ENCODE peak calls at places on chromosomes 3 and 15, in six cellular contexts. R is adrenal gland, K is stomach, T is IMR-90, Z is ovary, J is heart left ventricle. O is an unnamed sample.

GRCh38 chr3:55818485-55818884 is 331.4 kb upstream of the WNT5A start:
- DNase-seq in R (no peak), K (no peak), T (peak), Z (no peak), J (no peak), O (no peak)

GRCh38 chr15:58433597-58434333 is 2.0 kb downstream of the LIPC start:
- DNase-seq in R (peak), K (no peak), T (no peak), Z (no peak), J (no peak), O (no peak)

GRCh38 chr3:126419151-126419703 is 24.5 kb downstream of the CFAP100 start:
- DNase-seq in R (peak), K (peak), T (no peak), Z (no peak), J (no peak), O (no peak)

GRCh38 chr15:74340139-74340538 is 27.3 kb downstream of the CYP11A1 start:
- DNase-seq in R (peak), K (no peak), T (no peak), Z (no peak), J (no peak), O (no peak)

GRCh38 chr15:36612063-36612788 is 32.8 kb downstream of the CDIN1 start:
- DNase-seq in R (no peak), K (no peak), T (peak), Z (no peak), J (no peak), O (peak)

GRCh38 chr15:57218826-57219576 is 157.3 kb upstream of the CGNL1 start:
- DNase-seq in R (no peak), K (no peak), T (peak), Z (no peak), J (no peak), O (no peak)

GRCh38 chr3:12393894-12394293 is 90.4 kb upstream of the TSEN2 start:
- DNase-seq in R (no peak), K (no peak), T (peak), Z (no peak), J (no peak), O (no peak)

GRCh38 chr3:194322701-194323174 is 28.4 kb downstream of the CPN2 start:
- DNase-seq in R (no peak), K (peak), T (peak), Z (no peak), J (no peak), O (peak)

GRCh38 chr3:188255190-188255589 is 101.2 kb downstream of the LPP start:
- DNase-seq in R (no peak), K (no peak), T (no peak), Z (no peak), J (no peak), O (no peak)

GRCh38 chr3:140128217-140129137 is 193.5 kb downstream of the CLSTN2 start:
- DNase-seq in R (peak), K (peak), T (peak), Z (no peak), J (peak), O (peak)

GRCh38 chr3:11810276-11810675 is 36.4 kb downstream of the TAMM41 start:
- DNase-seq in R (no peak), K (no peak), T (peak), Z (no peak), J (no peak), O (no peak)

GRCh38 chr15:62455441-62455921 is 290.4 kb upstream of the C2CD4B start:
- DNase-seq in R (no peak), K (no peak), T (peak), Z (no peak), J (peak), O (peak)

GRCh38 chr3:10600159-10601125 is 95.1 kb upstream of the ATP2B2 start:
- DNase-seq in R (no peak), K (no peak), T (no peak), Z (no peak), J (no peak), O (peak)

GRCh38 chr3:188926741-188927650 is 244.8 kb upstream of the TPRG1 start:
- DNase-seq in R (no peak), K (no peak), T (peak), Z (no peak), J (no peak), O (no peak)

GRCh38 chr15:35305906-35306305 is 220.8 kb upstream of the NANOGP8 start:
- DNase-seq in R (no peak), K (no peak), T (peak), Z (no peak), J (no peak), O (no peak)

GRCh38 chr15:89958107-89958805 is 42.9 kb upstream of the ZNF710 start:
- DNase-seq in R (no peak), K (peak), T (no peak), Z (no peak), J (no peak), O (no peak)

GRCh38 chr15:41797194-41797593 is 22.9 kb downstream of the MAPKBP1 start:
- DNase-seq in R (no peak), K (no peak), T (no peak), Z (no peak), J (no peak), O (no peak)

GRCh38 chr3:146322216-146322615 is 71.3 kb upstream of the PLSCR4 start:
- DNase-seq in R (no peak), K (no peak), T (no peak), Z (no peak), J (no peak), O (no peak)

GRCh38 chr3:21670386-21670785 is 80.6 kb downstream of the ZNF385D start:
- DNase-seq in R (no peak), K (no peak), T (no peak), Z (no peak), J (no peak), O (no peak)

GRCh38 chr15:28942046-28942445 is 56.3 kb downstream of the APBA2 start:
- DNase-seq in R (no peak), K (peak), T (no peak), Z (no peak), J (no peak), O (no peak)

GRCh38 chr3:156812521-156813335 is 13.4 kb upstream of the LEKR1 start:
- DNase-seq in R (no peak), K (no peak), T (peak), Z (no peak), J (no peak), O (no peak)

GRCh38 chr3:47019201-47019600 is 39.7 kb downstream of the NBEAL2 start:
- DNase-seq in R (no peak), K (no peak), T (peak), Z (no peak), J (no peak), O (peak)

GRCh38 chr15:69132430-69132829 is 28.0 kb upstream of the GLCE start:
- DNase-seq in R (no peak), K (no peak), T (no peak), Z (no peak), J (no peak), O (no peak)

GRCh38 chr15:47364671-47365141 is 352.6 kb upstream of the SEMA6D start:
- DNase-seq in R (no peak), K (no peak), T (no peak), Z (no peak), J (no peak), O (no peak)

GRCh38 chr3:117903226-117903625 is 1131.4 kb downstream of the IGSF11 start:
- DNase-seq in R (no peak), K (no peak), T (peak), Z (no peak), J (no peak), O (no peak)

GRCh38 chr3:80688814-80689213 is 921.0 kb upstream of the ROBO1 start:
- DNase-seq in R (no peak), K (no peak), T (no peak), Z (no peak), J (no peak), O (no peak)

GRCh38 chr3:115876860-115877646 is 253.7 kb downstream of the GAP43 start:
- DNase-seq in R (no peak), K (no peak), T (no peak), Z (no peak), J (no peak), O (no peak)

GRCh38 chr3:99551520-99551919 is 86.9 kb upstream of the COL8A1 start:
- DNase-seq in R (no peak), K (no peak), T (no peak), Z (no peak), J (no peak), O (no peak)

GRCh38 chr15:40763801-40764765 is at the start of gene GCHFR:
- DNase-seq in R (peak), K (peak), T (peak), Z (peak), J (peak), O (no peak)

GRCh38 chr3:52752045-52752660 is 18.6 kb downstream of the NEK4 start:
- DNase-seq in R (no peak), K (no peak), T (peak), Z (no peak), J (no peak), O (no peak)

GRCh38 chr3:157066335-157067071 is 93.4 kb downstream of the CCNL1 start:
- DNase-seq in R (no peak), K (no peak), T (peak), Z (peak), J (no peak), O (no peak)

GRCh38 chr15:77840962-77841361 is 208.2 kb upstream of the LINGO1 start:
- DNase-seq in R (no peak), K (no peak), T (peak), Z (no peak), J (no peak), O (no peak)

GRCh38 chr15:23022156-23022555 is 17.2 kb downstream of the TUBGCP5 start:
- DNase-seq in R (no peak), K (no peak), T (no peak), Z (no peak), J (no peak), O (no peak)

GRCh38 chr15:57533062-57533735 is 58.5 kb upstream of the MYZAP start:
- DNase-seq in R (peak), K (no peak), T (peak), Z (no peak), J (no peak), O (no peak)

GRCh38 chr3:16448691-16449090 is 64.8 kb downstream of the RFTN1 start:
- DNase-seq in R (peak), K (peak), T (peak), Z (peak), J (peak), O (peak)

GRCh38 chr15:23395832-23396231 is 41.3 kb downstream of the GOLGA8S start:
- DNase-seq in R (no peak), K (no peak), T (no peak), Z (no peak), J (no peak), O (no peak)

GRCh38 chr15:48974865-48975264 is 11.1 kb upstream of the SHC4 start:
- DNase-seq in R (no peak), K (no peak), T (no peak), Z (no peak), J (no peak), O (no peak)

GRCh38 chr15:48972750-48973503 is 9.2 kb upstream of the SHC4 start:
- DNase-seq in R (no peak), K (no peak), T (no peak), Z (no peak), J (no peak), O (no peak)

GRCh38 chr15:48978638-48979037 is 14.9 kb upstream of the SHC4 start:
- DNase-seq in R (no peak), K (no peak), T (no peak), Z (no peak), J (no peak), O (no peak)

GRCh38 chr15:48976444-48977088 is 12.8 kb upstream of the SHC4 start:
- DNase-seq in R (no peak), K (no peak), T (no peak), Z (no peak), J (no peak), O (no peak)

GRCh38 chr15:48975713-48976419 is 12.1 kb upstream of the SHC4 start:
- DNase-seq in R (peak), K (peak), T (peak), Z (peak), J (peak), O (peak)
- TF ChIP-seq POLR2A in R (no peak), K (no peak), T (no peak), Z (no peak), J (no peak), O (peak)

DNA sequence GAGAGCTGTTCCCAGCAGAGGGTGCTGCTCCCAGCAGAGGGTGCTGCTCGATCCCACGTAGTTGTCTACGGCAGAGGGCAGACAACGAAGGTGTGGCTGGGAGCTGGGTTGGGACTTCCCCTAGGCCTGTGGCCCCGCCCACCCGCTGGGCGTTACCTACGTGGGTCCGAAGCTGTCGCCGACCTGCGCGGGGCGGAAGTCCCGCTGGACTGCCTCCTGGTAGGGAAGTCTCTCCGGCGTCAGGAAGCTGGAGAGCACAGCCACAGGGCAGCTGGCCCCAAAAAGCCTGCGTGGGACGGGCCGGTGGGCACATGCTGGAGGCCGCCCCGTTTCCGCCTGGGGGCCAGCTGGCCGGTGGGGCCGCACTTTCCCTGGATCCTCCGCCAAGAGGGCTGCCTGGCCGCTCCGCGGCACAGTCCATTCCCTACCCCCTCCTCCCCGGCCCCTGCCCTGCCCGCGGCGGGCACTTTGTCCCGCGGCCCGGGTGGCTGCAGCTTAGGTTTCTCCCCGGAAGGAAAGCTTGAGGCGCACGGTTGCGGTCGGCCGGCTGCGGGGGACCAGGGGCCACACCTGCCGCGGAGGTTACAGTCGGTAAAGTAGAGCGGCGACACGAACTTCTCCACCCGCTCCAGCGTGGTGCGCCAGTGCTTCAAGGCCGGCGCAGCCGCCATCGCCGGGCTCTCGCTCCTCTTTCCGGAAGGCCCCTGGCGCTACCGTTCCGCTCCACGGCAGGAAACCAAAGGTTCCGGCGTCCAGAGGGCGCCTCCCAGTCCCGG is at the start of gene MAN2C1:
- DNase-seq in R (peak), K (peak), T (peak), Z (peak), J (peak), O (peak)
- TF ChIP-seq POLR2A in R (peak), K (no peak), T (peak), Z (peak), J (peak), O (peak)

DNA sequence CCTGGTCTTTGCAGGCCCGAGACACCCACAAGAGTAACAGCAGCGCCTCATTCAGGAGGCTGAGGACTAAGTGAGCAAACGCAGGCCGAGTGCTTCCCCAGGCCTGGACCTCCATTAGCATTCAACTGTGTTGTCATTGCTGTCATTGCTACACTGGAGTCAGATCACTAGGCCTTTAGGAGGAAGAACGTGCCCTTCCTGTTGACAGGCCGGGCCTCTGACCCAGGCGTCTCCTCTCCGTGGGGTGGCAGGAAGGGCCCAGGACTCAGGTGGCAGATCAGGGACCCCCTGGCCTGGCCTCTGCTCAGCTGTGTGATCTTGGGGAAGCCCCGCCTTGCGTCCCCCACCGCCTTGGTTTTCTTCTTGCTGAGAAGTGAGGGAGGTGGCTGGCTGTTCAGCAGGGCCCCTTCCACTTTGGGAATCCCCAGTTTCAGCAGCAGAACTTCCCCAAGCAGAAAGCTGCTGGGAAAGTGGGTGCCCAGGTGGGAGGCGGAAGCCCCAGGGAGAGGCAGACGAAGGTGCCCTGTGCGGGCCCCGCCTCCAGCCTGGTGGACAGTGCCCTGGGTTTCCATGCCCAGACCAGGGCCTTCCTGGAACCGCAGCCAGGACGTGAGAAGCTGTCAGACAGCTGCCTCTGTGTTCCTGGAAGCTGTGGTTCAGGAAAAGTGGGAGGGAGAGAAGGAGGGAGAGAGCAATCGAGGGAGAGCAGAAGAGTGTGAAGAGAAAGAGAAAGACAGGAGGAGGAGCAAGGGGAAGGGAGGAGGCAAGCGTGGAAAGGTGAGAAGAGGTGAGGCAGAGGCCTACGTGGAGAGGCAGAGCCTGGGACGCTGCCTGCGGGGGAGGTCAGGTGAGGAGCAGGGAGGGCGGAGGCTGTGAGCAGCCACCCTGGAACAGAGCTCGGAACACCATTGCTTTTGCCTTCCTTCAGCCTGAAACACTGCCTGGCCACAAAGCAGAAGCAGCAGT is 18.9 kb downstream of the ZDHHC19 start:
- DNase-seq in R (no peak), K (peak), T (no peak), Z (no peak), J (no peak), O (no peak)
- TF ChIP-seq POLR2A in R (no peak), K (no peak), T (no peak), Z (no peak), J (no peak), O (no peak)

GRCh38 chr3:136949708-136950107 is 8.1 kb upstream of the IL20RB start:
- DNase-seq in R (no peak), K (no peak), T (no peak), Z (no peak), J (no peak), O (no peak)
- TF ChIP-seq POLR2A in R (no peak), K (no peak), T (no peak), Z (no peak), J (no peak), O (no peak)

GRCh38 chr3:35677797-35678196 is 38.5 kb downstream of the ARPP21 start:
- DNase-seq in R (no peak), K (no peak), T (no peak), Z (no peak), J (no peak), O (no peak)

GRCh38 chr3:35680866-35681650 is 41.7 kb downstream of the ARPP21 start:
- DNase-seq in R (no peak), K (no peak), T (no peak), Z (no peak), J (no peak), O (no peak)

GRCh38 chr3:35678552-35679220 is 39.4 kb downstream of the ARPP21 start:
- DNase-seq in R (no peak), K (no peak), T (no peak), Z (no peak), J (no peak), O (no peak)

GRCh38 chr3:35675621-35676020 is 36.3 kb downstream of the ARPP21 start:
- DNase-seq in R (no peak), K (no peak), T (no peak), Z (no peak), J (no peak), O (no peak)

DNA sequence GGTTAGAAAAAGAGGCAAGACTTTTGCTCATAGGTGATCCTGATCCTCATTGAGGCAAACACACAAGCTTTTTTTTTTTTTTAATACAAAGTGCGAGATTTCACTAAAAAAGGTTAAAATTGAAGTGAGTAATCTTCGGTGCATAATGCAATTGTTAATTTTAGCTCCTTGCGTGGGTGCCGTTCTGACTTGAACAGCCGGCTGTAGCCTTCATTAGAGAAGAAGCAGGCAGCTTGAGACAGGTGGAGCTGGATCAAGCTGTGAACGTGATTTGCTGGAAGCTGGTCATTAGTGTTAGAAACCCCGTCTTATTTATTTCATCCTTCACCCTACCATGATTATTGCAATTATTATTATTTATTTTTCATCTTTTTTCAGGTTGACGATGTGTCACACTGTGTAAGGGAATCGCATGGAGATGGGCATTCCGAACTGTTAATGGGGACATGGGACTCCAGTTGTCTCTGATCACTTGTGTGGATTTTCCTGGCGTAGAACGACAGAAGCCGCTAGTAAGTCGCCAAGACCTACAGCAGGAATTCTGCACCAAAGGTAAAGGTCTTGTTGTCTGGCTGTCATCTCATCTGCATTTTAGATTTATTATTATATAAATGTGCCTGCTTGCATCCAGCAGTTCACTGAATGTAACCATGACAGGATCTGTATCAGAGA is 40.2 kb downstream of the ARPP21 start:
- DNase-seq in R (no peak), K (no peak), T (no peak), Z (no peak), J (no peak), O (no peak)
- TF ChIP-seq POLR2A in R (no peak), K (no peak), T (no peak), Z (no peak), J (no peak), O (no peak)

GRCh38 chr15:39429898-39430357 is 151.0 kb upstream of the THBS1 start:
- DNase-seq in R (no peak), K (peak), T (peak), Z (no peak), J (no peak), O (peak)

GRCh38 chr15:39432007-39432406 is 148.9 kb upstream of the THBS1 start:
- DNase-seq in R (no peak), K (no peak), T (no peak), Z (no peak), J (no peak), O (no peak)

GRCh38 chr15:39431371-39431770 is 149.5 kb upstream of the THBS1 start:
- DNase-seq in R (no peak), K (no peak), T (peak), Z (no peak), J (no peak), O (no peak)

GRCh38 chr15:39432935-39433334 is 147.9 kb upstream of the THBS1 start:
- DNase-seq in R (no peak), K (no peak), T (no peak), Z (no peak), J (no peak), O (no peak)

DNA sequence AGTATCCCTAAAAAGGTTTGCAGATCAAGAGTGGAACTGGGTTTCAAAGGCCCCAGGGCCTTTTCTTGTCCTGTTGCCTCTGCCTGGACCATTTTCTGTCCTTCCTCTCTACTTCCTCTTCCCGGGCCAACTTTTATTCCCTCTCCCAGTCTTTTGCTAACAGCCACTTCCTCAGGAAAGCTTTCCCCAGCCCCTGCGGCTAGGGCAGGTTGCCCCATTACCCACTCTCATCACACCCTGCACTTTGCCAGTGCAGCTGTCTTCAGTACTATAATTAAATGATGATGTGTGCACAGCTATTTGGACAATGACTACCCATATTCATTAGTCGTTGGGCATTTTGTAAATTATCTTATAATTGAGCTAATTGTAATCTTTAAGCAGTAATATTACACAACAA is 150.5 kb upstream of the THBS1 start:
- DNase-seq in R (no peak), K (no peak), T (no peak), Z (no peak), J (no peak), O (no peak)
- TF ChIP-seq POLR2A in R (no peak), K (no peak), T (no peak), Z (no peak), J (no peak), O (no peak)

O was measured in H54.